ENCODE peak calls at places on chromosomes 6 and 20, in five cellular contexts. One of them, this sample, is unnamed.

GRCh38 chr6:105077592-105078463 is 102.0 kb downstream of the POPDC3 start:
- DNase-seq in HCT116: peak; percentile 44
- DNase-seq in SK-N-SH: peak; percentile 31
- DNase-seq in H1: no peak
- DNase-seq in K562: peak; percentile 59
- DNase-seq in this sample: peak; percentile 57

GRCh38 chr6:147852772-147853171 is 344.3 kb downstream of the SAMD5 start:
- DNase-seq in HCT116: no peak
- DNase-seq in SK-N-SH: no peak
- DNase-seq in H1: no peak
- DNase-seq in K562: no peak
- DNase-seq in this sample: no peak

GRCh38 chr20:62666736-62667529 is 24.6 kb downstream of the SLCO4A1 start:
- DNase-seq in HCT116: no peak
- DNase-seq in SK-N-SH: no peak
- DNase-seq in H1: no peak
- DNase-seq in K562: no peak
- DNase-seq in this sample: no peak

GRCh38 chr6:14060971-14061370 is 56.6 kb upstream of the CD83 start:
- DNase-seq in HCT116: no peak
- DNase-seq in SK-N-SH: no peak
- DNase-seq in H1: no peak
- DNase-seq in K562: no peak
- DNase-seq in this sample: no peak

GRCh38 chr6:13953061-13953705 is 28.4 kb downstream of the RNF182 start:
- DNase-seq in HCT116: peak; percentile 48
- DNase-seq in SK-N-SH: no peak
- DNase-seq in H1: no peak
- DNase-seq in K562: no peak
- DNase-seq in this sample: no peak

GRCh38 chr6:98024359-98024758 is 741.3 kb upstream of the MMS22L start:
- DNase-seq in HCT116: no peak
- DNase-seq in SK-N-SH: no peak
- DNase-seq in H1: no peak
- DNase-seq in K562: no peak
- DNase-seq in this sample: no peak

GRCh38 chr6:159513914-159514313 is 179.1 kb downstream of the SOD2 start:
- DNase-seq in HCT116: no peak
- DNase-seq in SK-N-SH: no peak
- DNase-seq in H1: no peak
- DNase-seq in K562: no peak
- DNase-seq in this sample: no peak

GRCh38 chr6:3526962-3527796 is 70.3 kb upstream of the SLC22A23 start:
- DNase-seq in HCT116: no peak
- DNase-seq in SK-N-SH: no peak
- DNase-seq in H1: no peak
- DNase-seq in K562: no peak
- DNase-seq in this sample: no peak

GRCh38 chr6:156396791-156397418 is 380.3 kb upstream of the ARID1B start:
- DNase-seq in HCT116: no peak
- DNase-seq in SK-N-SH: no peak
- DNase-seq in H1: peak; percentile 10
- DNase-seq in K562: no peak
- DNase-seq in this sample: no peak

GRCh38 chr6:155530219-155530834 is 74.7 kb upstream of the NOX3 start:
- DNase-seq in HCT116: peak; percentile 27
- DNase-seq in SK-N-SH: peak; percentile 44
- DNase-seq in H1: no peak
- DNase-seq in K562: peak; percentile 19
- DNase-seq in this sample: peak; percentile 60

GRCh38 chr6:17354700-17355403 is 38.5 kb upstream of the CAP2 start:
- DNase-seq in HCT116: peak; percentile 67
- DNase-seq in SK-N-SH: no peak
- DNase-seq in H1: no peak
- DNase-seq in K562: no peak
- DNase-seq in this sample: no peak

GRCh38 chr6:135703621-135704020 is 147.9 kb upstream of the PDE7B start:
- DNase-seq in HCT116: no peak
- DNase-seq in SK-N-SH: no peak
- DNase-seq in H1: no peak
- DNase-seq in K562: no peak
- DNase-seq in this sample: no peak

GRCh38 chr6:624979-625378 is 31.9 kb downstream of the HUS1B start:
- DNase-seq in HCT116: no peak
- DNase-seq in SK-N-SH: peak; percentile 17
- DNase-seq in H1: no peak
- DNase-seq in K562: peak; percentile 40
- DNase-seq in this sample: no peak

GRCh38 chr20:62776692-62777527 is 19.4 kb upstream of the MRGBP start:
- DNase-seq in HCT116: peak; percentile 75
- DNase-seq in SK-N-SH: peak; percentile 78
- DNase-seq in H1: no peak
- DNase-seq in K562: peak; percentile 88
- DNase-seq in this sample: no peak

GRCh38 chr20:48875914-48876240 is 45.6 kb upstream of the ARFGEF2 start:
- DNase-seq in HCT116: no peak
- DNase-seq in SK-N-SH: no peak
- DNase-seq in H1: no peak
- DNase-seq in K562: peak; percentile 38
- DNase-seq in this sample: no peak

GRCh38 chr6:166541876-166542579 is 44.5 kb downstream of the RAMACL start:
- DNase-seq in HCT116: no peak
- DNase-seq in SK-N-SH: peak; percentile 34
- DNase-seq in H1: no peak
- DNase-seq in K562: no peak
- DNase-seq in this sample: no peak

GRCh38 chr6:166541366-166541765 is 45.1 kb downstream of the RAMACL start:
- DNase-seq in HCT116: no peak
- DNase-seq in SK-N-SH: no peak
- DNase-seq in H1: no peak
- DNase-seq in K562: no peak
- DNase-seq in this sample: no peak

GRCh38 chr6:166542580-166542912 is 43.9 kb downstream of the RAMACL start:
- DNase-seq in HCT116: no peak
- DNase-seq in SK-N-SH: no peak
- DNase-seq in H1: peak; percentile 33
- DNase-seq in K562: no peak
- DNase-seq in this sample: no peak

GRCh38 chr6:166538297-166539010 is 48.0 kb downstream of the RAMACL start:
- DNase-seq in HCT116: no peak
- DNase-seq in SK-N-SH: no peak
- DNase-seq in H1: no peak
- DNase-seq in K562: no peak
- DNase-seq in this sample: no peak

DNA sequence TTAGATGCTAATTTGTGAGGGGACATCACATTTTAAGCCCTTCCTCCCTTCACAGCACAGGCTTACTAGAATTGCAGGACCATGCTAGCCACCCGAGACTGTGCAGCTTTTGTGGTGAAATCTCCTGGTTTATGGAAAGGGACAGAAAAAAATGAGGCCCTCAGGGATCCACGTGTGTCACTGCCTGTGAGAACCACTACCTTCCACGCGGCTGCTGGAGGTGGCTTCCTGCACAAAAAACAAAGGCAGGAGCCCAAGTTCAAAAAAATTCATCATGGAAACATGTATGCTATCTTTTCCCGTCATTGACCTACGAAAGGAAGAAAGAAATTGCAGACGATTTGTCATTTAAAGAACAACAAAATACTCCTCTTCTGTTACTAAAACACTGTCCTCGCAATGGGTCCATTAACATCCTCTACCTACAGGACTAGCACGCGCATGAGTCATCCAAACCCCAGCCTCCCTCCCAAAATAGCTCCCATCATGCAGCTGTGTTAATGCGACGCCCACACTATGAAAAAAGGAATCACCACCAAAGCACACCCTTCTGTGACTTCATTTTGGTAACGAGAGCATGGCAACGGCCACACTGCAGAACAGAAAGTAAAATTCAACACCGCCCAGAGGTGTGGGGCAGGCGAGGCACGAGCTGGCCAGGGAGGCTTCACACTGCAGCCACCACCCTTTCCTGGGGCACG is 45.7 kb downstream of the RAMACL start:
- DNase-seq in HCT116: no peak
- DNase-seq in SK-N-SH: no peak
- DNase-seq in H1: no peak
- DNase-seq in K562: peak; percentile 18
- DNase-seq in this sample: no peak
- H3K9ac ChIP-seq in HCT116: no peak overlapping the region
- H3K9ac ChIP-seq in SK-N-SH: no peak overlapping the region
- H3K9ac ChIP-seq in H1: no peak overlapping the region
- H3K9ac ChIP-seq in K562: no peak overlapping the region
- H3K9ac ChIP-seq in this sample: no peak overlapping the region

GRCh38 chr6:37783831-37784584 is 35.5 kb upstream of the ZFAND3 start:
- DNase-seq in HCT116: no peak
- DNase-seq in SK-N-SH: no peak
- DNase-seq in H1: no peak
- DNase-seq in K562: no peak
- DNase-seq in this sample: no peak
- H3K4me3 ChIP-seq in HCT116: no peak overlapping the region
- H3K4me3 ChIP-seq in SK-N-SH: no peak overlapping the region
- H3K4me3 ChIP-seq in H1: peak overlapping the region; percentile 64
- H3K4me3 ChIP-seq in K562: no peak overlapping the region
- H3K4me3 ChIP-seq in this sample: peak overlapping the region; percentile 66

GRCh38 chr20:58597021-58597940 is 53.8 kb upstream of the STX16 start:
- DNase-seq in HCT116: no peak
- DNase-seq in SK-N-SH: no peak
- DNase-seq in H1: no peak
- DNase-seq in K562: no peak
- DNase-seq in this sample: no peak
- TF ChIP-seq POLR2AphosphoS5 in HCT116: no peak
- TF ChIP-seq POLR2AphosphoS5 in SK-N-SH: no peak
- TF ChIP-seq POLR2AphosphoS5 in H1: no peak
- TF ChIP-seq POLR2AphosphoS5 in K562: no peak
- TF ChIP-seq POLR2AphosphoS5 in this sample: no peak

GRCh38 chr6:111088668-111089003 is 1.3 kb downstream of the SLC16A10 start:
- DNase-seq in HCT116: no peak
- DNase-seq in SK-N-SH: no peak
- DNase-seq in H1: no peak
- DNase-seq in K562: no peak
- DNase-seq in this sample: no peak
- H3K9ac ChIP-seq in HCT116: peak overlapping the region; percentile 62
- H3K9ac ChIP-seq in SK-N-SH: no peak overlapping the region
- H3K9ac ChIP-seq in H1: no peak overlapping the region
- H3K9ac ChIP-seq in K562: no peak overlapping the region
- H3K9ac ChIP-seq in this sample: peak overlapping the region; percentile 33

GRCh38 chr6:28534880-28535279 is 9.2 kb downstream of the GPX5 start:
- DNase-seq in HCT116: no peak
- DNase-seq in SK-N-SH: no peak
- DNase-seq in H1: no peak
- DNase-seq in K562: no peak
- DNase-seq in this sample: no peak

GRCh38 chr6:28542440-28543293 is 17.0 kb downstream of the GPX5 start:
- DNase-seq in HCT116: peak; percentile 90
- DNase-seq in SK-N-SH: peak; percentile 72
- DNase-seq in H1: peak; percentile 94
- DNase-seq in K562: peak; percentile 98
- DNase-seq in this sample: peak; percentile 77

GRCh38 chr6:28541996-28542395 is 16.3 kb downstream of the GPX5 start:
- DNase-seq in HCT116: no peak
- DNase-seq in SK-N-SH: no peak
- DNase-seq in H1: no peak
- DNase-seq in K562: no peak
- DNase-seq in this sample: no peak

GRCh38 chr6:28537065-28537464 is 11.4 kb downstream of the GPX5 start:
- DNase-seq in HCT116: no peak
- DNase-seq in SK-N-SH: peak; percentile 28
- DNase-seq in H1: no peak
- DNase-seq in K562: no peak
- DNase-seq in this sample: no peak

DNA sequence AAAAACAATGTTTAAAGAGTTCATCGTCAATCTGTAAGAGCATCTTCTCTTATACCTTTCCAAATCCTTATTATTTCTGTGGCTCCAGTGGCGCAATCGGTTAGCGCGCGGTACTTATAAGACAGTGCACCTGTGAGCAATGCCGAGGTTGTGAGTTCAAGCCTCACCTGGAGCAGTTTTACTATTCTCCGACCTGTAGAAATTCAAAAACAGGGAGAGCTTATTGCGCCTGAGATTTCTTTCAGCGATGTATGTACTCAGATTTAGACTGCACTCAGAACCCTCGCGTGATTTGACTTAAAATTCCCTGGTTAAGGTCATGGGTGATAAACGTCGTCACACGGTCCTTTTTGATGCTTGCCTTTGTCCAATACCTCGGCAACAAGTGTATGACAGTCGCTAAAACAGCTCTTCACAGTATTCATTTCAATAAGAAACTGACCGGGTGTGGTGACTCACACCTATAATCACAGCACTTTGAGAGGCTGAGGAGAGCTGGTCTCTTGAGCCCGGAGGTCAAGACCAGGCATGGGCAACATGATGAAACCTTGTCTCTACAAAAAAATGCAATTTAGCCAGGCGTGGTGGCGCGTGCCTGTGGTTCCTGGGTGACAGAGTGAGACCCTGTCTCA is 11.9 kb downstream of the GPX5 start:
- DNase-seq in HCT116: peak; percentile 90
- DNase-seq in SK-N-SH: no peak
- DNase-seq in H1: peak; percentile 89
- DNase-seq in K562: peak; percentile 43
- DNase-seq in this sample: no peak
- H3K4me3 ChIP-seq in HCT116: peak overlapping the region; percentile 34
- H3K4me3 ChIP-seq in SK-N-SH: peak overlapping the region; percentile 36
- H3K4me3 ChIP-seq in H1: peak overlapping the region; percentile 89
- H3K4me3 ChIP-seq in K562: no peak overlapping the region
- H3K4me3 ChIP-seq in this sample: no peak overlapping the region

DNA sequence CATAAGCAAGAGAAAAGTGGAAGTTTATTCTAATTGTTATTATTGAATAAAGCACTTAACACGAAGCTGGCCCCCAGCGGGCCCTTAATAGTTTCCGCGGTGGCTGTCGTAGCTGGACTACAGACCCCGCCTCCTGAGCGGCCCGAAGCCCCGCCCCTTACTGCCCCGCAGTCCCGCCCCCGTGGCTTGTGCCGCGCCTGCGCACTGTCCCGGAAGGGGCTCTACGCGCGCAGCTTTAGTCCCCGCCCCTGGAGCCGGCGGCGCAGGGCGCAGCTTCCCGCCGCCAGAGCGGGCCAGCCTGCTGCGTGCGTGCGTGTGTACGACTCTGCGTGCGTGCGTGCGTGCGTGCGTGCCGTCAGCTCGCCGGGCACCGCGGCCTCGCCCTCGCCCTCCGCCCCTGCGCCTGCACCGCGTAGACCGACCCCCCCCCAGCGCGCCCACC is at the start of gene VAPB:
- DNase-seq in HCT116: peak; percentile 91
- DNase-seq in SK-N-SH: peak; percentile 97
- DNase-seq in H1: peak; percentile 94
- DNase-seq in K562: peak; percentile 95
- DNase-seq in this sample: peak; percentile 50
- TF ChIP-seq POLR2AphosphoS5 in HCT116: peak; percentile 65
- TF ChIP-seq POLR2AphosphoS5 in SK-N-SH: peak; percentile 39
- TF ChIP-seq POLR2AphosphoS5 in H1: peak; percentile 79
- TF ChIP-seq POLR2AphosphoS5 in K562: peak; percentile 45
- TF ChIP-seq POLR2AphosphoS5 in this sample: peak; percentile 49

GRCh38 chr6:12355354-12355753 is 65.2 kb downstream of the EDN1 start:
- DNase-seq in HCT116: no peak
- DNase-seq in SK-N-SH: no peak
- DNase-seq in H1: no peak
- DNase-seq in K562: no peak
- DNase-seq in this sample: no peak
- H3K9ac ChIP-seq in HCT116: no peak overlapping the region
- H3K9ac ChIP-seq in SK-N-SH: no peak overlapping the region
- H3K9ac ChIP-seq in H1: no peak overlapping the region
- H3K9ac ChIP-seq in K562: no peak overlapping the region
- H3K9ac ChIP-seq in this sample: no peak overlapping the region

GRCh38 chr20:50802289-50802688 is 7.4 kb downstream of the BCAS4 start:
- DNase-seq in HCT116: no peak
- DNase-seq in SK-N-SH: no peak
- DNase-seq in H1: no peak
- DNase-seq in K562: no peak
- DNase-seq in this sample: no peak
- H3K4me3 ChIP-seq in HCT116: no peak overlapping the region
- H3K4me3 ChIP-seq in SK-N-SH: no peak overlapping the region
- H3K4me3 ChIP-seq in H1: no peak overlapping the region
- H3K4me3 ChIP-seq in K562: no peak overlapping the region
- H3K4me3 ChIP-seq in this sample: no peak overlapping the region